ENCODE peak calls at places on chromosomes 1 and 21, in six cellular contexts. One of them, this sample, is unnamed.

GRCh38 chr1:62209931-62210595 is 15.4 kb downstream of the L1TD1 start:
- DNase-seq in PC-3: peak; percentile 75
- DNase-seq in H54: no peak
- DNase-seq in gastrocnemius medialis: no peak
- DNase-seq in kidney tubule cell: peak; percentile 46
- DNase-seq in CD8-positive, alpha-beta T cell: no peak
- DNase-seq in this sample: no peak

GRCh38 chr1:173475564-173476196 is 1.5 kb upstream of the PRDX6 start:
- DNase-seq in PC-3: peak; percentile 85
- DNase-seq in H54: no peak
- DNase-seq in gastrocnemius medialis: no peak
- DNase-seq in kidney tubule cell: peak; percentile 41
- DNase-seq in CD8-positive, alpha-beta T cell: no peak
- DNase-seq in this sample: no peak

GRCh38 chr1:19664453-19665043 is at the start of gene HTR6:
- DNase-seq in PC-3: no peak
- DNase-seq in H54: no peak
- DNase-seq in gastrocnemius medialis: no peak
- DNase-seq in kidney tubule cell: no peak
- DNase-seq in CD8-positive, alpha-beta T cell: peak; percentile 28
- DNase-seq in this sample: no peak

GRCh38 chr1:68230901-68231626 is 1.3 kb downstream of the WLS start:
- DNase-seq in PC-3: peak; percentile 8
- DNase-seq in H54: peak; percentile 40
- DNase-seq in gastrocnemius medialis: no peak
- DNase-seq in kidney tubule cell: peak; percentile 55
- DNase-seq in CD8-positive, alpha-beta T cell: no peak
- DNase-seq in this sample: peak; percentile 47

GRCh38 chr1:38567401-38567800 is 292.2 kb downstream of the RRAGC start:
- DNase-seq in PC-3: no peak
- DNase-seq in H54: no peak
- DNase-seq in gastrocnemius medialis: no peak
- DNase-seq in kidney tubule cell: no peak
- DNase-seq in CD8-positive, alpha-beta T cell: no peak
- DNase-seq in this sample: no peak

GRCh38 chr1:116486424-116486823 is 84.4 kb downstream of the CD58 start:
- DNase-seq in PC-3: peak; percentile 89
- DNase-seq in H54: peak; percentile 42
- DNase-seq in gastrocnemius medialis: no peak
- DNase-seq in kidney tubule cell: peak; percentile 38
- DNase-seq in CD8-positive, alpha-beta T cell: no peak
- DNase-seq in this sample: no peak

GRCh38 chr1:40312238-40313205 is 4.6 kb downstream of the COL9A2 start:
- DNase-seq in PC-3: no peak
- DNase-seq in H54: no peak
- DNase-seq in gastrocnemius medialis: no peak
- DNase-seq in kidney tubule cell: no peak
- DNase-seq in CD8-positive, alpha-beta T cell: no peak
- DNase-seq in this sample: no peak

GRCh38 chr1:175015243-175015642 is 8.0 kb downstream of the MRPS14 start:
- DNase-seq in PC-3: no peak
- DNase-seq in H54: no peak
- DNase-seq in gastrocnemius medialis: no peak
- DNase-seq in kidney tubule cell: peak; percentile 22
- DNase-seq in CD8-positive, alpha-beta T cell: no peak
- DNase-seq in this sample: no peak

GRCh38 chr1:234676103-234676594 is 66.2 kb upstream of the IRF2BP2 start:
- DNase-seq in PC-3: peak; percentile 62
- DNase-seq in H54: peak; percentile 74
- DNase-seq in gastrocnemius medialis: peak; percentile 69
- DNase-seq in kidney tubule cell: peak; percentile 53
- DNase-seq in CD8-positive, alpha-beta T cell: peak; percentile 58
- DNase-seq in this sample: peak; percentile 80

GRCh38 chr1:176198413-176198812 is 8.7 kb downstream of the COP1 start:
- DNase-seq in PC-3: no peak
- DNase-seq in H54: no peak
- DNase-seq in gastrocnemius medialis: no peak
- DNase-seq in kidney tubule cell: no peak
- DNase-seq in CD8-positive, alpha-beta T cell: no peak
- DNase-seq in this sample: no peak

GRCh38 chr21:46323227-46323709 is 402 bp downstream of the C21orf58 start:
- DNase-seq in PC-3: no peak
- DNase-seq in H54: no peak
- DNase-seq in gastrocnemius medialis: no peak
- DNase-seq in kidney tubule cell: peak; percentile 12
- DNase-seq in CD8-positive, alpha-beta T cell: no peak
- DNase-seq in this sample: no peak

GRCh38 chr1:115643219-115643618 is 1.4 kb downstream of the VANGL1 start:
- DNase-seq in PC-3: no peak
- DNase-seq in H54: no peak
- DNase-seq in gastrocnemius medialis: no peak
- DNase-seq in kidney tubule cell: no peak
- DNase-seq in CD8-positive, alpha-beta T cell: no peak
- DNase-seq in this sample: no peak

GRCh38 chr1:118960567-118961136 is 27.5 kb downstream of the TBX15 start:
- DNase-seq in PC-3: peak; percentile 80
- DNase-seq in H54: peak; percentile 26
- DNase-seq in gastrocnemius medialis: peak; percentile 96
- DNase-seq in kidney tubule cell: peak; percentile 92
- DNase-seq in CD8-positive, alpha-beta T cell: no peak
- DNase-seq in this sample: peak; percentile 95

GRCh38 chr1:62746086-62746808 is 37.7 kb upstream of the ATG4C start:
- DNase-seq in PC-3: peak; percentile 69
- DNase-seq in H54: peak; percentile 30
- DNase-seq in gastrocnemius medialis: no peak
- DNase-seq in kidney tubule cell: peak; percentile 56
- DNase-seq in CD8-positive, alpha-beta T cell: no peak
- DNase-seq in this sample: no peak

GRCh38 chr1:215200121-215200520 is 117.6 kb downstream of the KCNK2 start:
- DNase-seq in PC-3: no peak
- DNase-seq in H54: no peak
- DNase-seq in gastrocnemius medialis: no peak
- DNase-seq in kidney tubule cell: no peak
- DNase-seq in CD8-positive, alpha-beta T cell: no peak
- DNase-seq in this sample: no peak

GRCh38 chr1:105934806-105935205 is 1121.7 kb upstream of the PRMT6 start:
- DNase-seq in PC-3: no peak
- DNase-seq in H54: no peak
- DNase-seq in gastrocnemius medialis: no peak
- DNase-seq in kidney tubule cell: no peak
- DNase-seq in CD8-positive, alpha-beta T cell: no peak
- DNase-seq in this sample: no peak

GRCh38 chr1:111848852-111849545 is 93.3 kb downstream of the DDX20 start:
- DNase-seq in PC-3: no peak
- DNase-seq in H54: no peak
- DNase-seq in gastrocnemius medialis: no peak
- DNase-seq in kidney tubule cell: no peak
- DNase-seq in CD8-positive, alpha-beta T cell: no peak
- DNase-seq in this sample: no peak

GRCh38 chr1:212738330-212738729 is 38.7 kb upstream of the BATF3 start:
- DNase-seq in PC-3: no peak
- DNase-seq in H54: no peak
- DNase-seq in gastrocnemius medialis: no peak
- DNase-seq in kidney tubule cell: no peak
- DNase-seq in CD8-positive, alpha-beta T cell: no peak
- DNase-seq in this sample: no peak

GRCh38 chr1:151130837-151131586 is 15.4 kb downstream of the SEMA6C start:
- DNase-seq in PC-3: no peak
- DNase-seq in H54: no peak
- DNase-seq in gastrocnemius medialis: peak; percentile 67
- DNase-seq in kidney tubule cell: peak; percentile 82
- DNase-seq in CD8-positive, alpha-beta T cell: peak; percentile 77
- DNase-seq in this sample: peak; percentile 76

GRCh38 chr1:18794561-18794960 is 64.9 kb downstream of the TAS1R2 start:
- DNase-seq in PC-3: peak; percentile 12
- DNase-seq in H54: no peak
- DNase-seq in gastrocnemius medialis: no peak
- DNase-seq in kidney tubule cell: no peak
- DNase-seq in CD8-positive, alpha-beta T cell: no peak
- DNase-seq in this sample: no peak

GRCh38 chr1:21779613-21780521 is 3.1 kb downstream of the USP48 start:
- DNase-seq in PC-3: no peak
- DNase-seq in H54: no peak
- DNase-seq in gastrocnemius medialis: no peak
- DNase-seq in kidney tubule cell: no peak
- DNase-seq in CD8-positive, alpha-beta T cell: no peak
- DNase-seq in this sample: no peak

GRCh38 chr1:212700597-212700891 is 904 bp upstream of the BATF3 start:
- DNase-seq in PC-3: no peak
- DNase-seq in H54: no peak
- DNase-seq in gastrocnemius medialis: no peak
- DNase-seq in kidney tubule cell: no peak
- DNase-seq in CD8-positive, alpha-beta T cell: no peak
- DNase-seq in this sample: no peak

GRCh38 chr1:110628356-110629105 is 22.4 kb upstream of the KCNA2 start:
- DNase-seq in PC-3: no peak
- DNase-seq in H54: no peak
- DNase-seq in gastrocnemius medialis: no peak
- DNase-seq in kidney tubule cell: no peak
- DNase-seq in CD8-positive, alpha-beta T cell: no peak
- DNase-seq in this sample: no peak

GRCh38 chr1:109619655-109620395 is at the start of gene AMPD2:
- DNase-seq in PC-3: peak; percentile 67
- DNase-seq in H54: peak; percentile 70
- DNase-seq in gastrocnemius medialis: peak; percentile 58
- DNase-seq in kidney tubule cell: peak; percentile 87
- DNase-seq in CD8-positive, alpha-beta T cell: peak; percentile 65
- DNase-seq in this sample: peak; percentile 89

GRCh38 chr1:1202831-1203560 is 3.4 kb downstream of the TNFRSF18 start:
- DNase-seq in PC-3: no peak
- DNase-seq in H54: no peak
- DNase-seq in gastrocnemius medialis: no peak
- DNase-seq in kidney tubule cell: no peak
- DNase-seq in CD8-positive, alpha-beta T cell: no peak
- DNase-seq in this sample: no peak

GRCh38 chr1:22030057-22030456 is 22.5 kb upstream of the CDC42 start:
- DNase-seq in PC-3: no peak
- DNase-seq in H54: no peak
- DNase-seq in gastrocnemius medialis: no peak
- DNase-seq in kidney tubule cell: no peak
- DNase-seq in CD8-positive, alpha-beta T cell: no peak
- DNase-seq in this sample: no peak

GRCh38 chr1:230136453-230137327 is 69.7 kb downstream of the GALNT2 start:
- DNase-seq in PC-3: no peak
- DNase-seq in H54: no peak
- DNase-seq in gastrocnemius medialis: no peak
- DNase-seq in kidney tubule cell: no peak
- DNase-seq in CD8-positive, alpha-beta T cell: no peak
- DNase-seq in this sample: no peak

GRCh38 chr1:118999348-119000071 is 11.4 kb upstream of the TBX15 start:
- DNase-seq in PC-3: no peak
- DNase-seq in H54: no peak
- DNase-seq in gastrocnemius medialis: no peak
- DNase-seq in kidney tubule cell: no peak
- DNase-seq in CD8-positive, alpha-beta T cell: no peak
- DNase-seq in this sample: no peak

GRCh38 chr1:30302808-30303310 is 420.5 kb downstream of the MATN1 start:
- DNase-seq in PC-3: no peak
- DNase-seq in H54: no peak
- DNase-seq in gastrocnemius medialis: no peak
- DNase-seq in kidney tubule cell: no peak
- DNase-seq in CD8-positive, alpha-beta T cell: no peak
- DNase-seq in this sample: no peak

GRCh38 chr1:100001462-100001861 is 31.7 kb downstream of the SLC35A3 start:
- DNase-seq in PC-3: no peak
- DNase-seq in H54: no peak
- DNase-seq in gastrocnemius medialis: no peak
- DNase-seq in kidney tubule cell: no peak
- DNase-seq in CD8-positive, alpha-beta T cell: no peak
- DNase-seq in this sample: no peak